ENCODE peak calls at places on chromosomes 6 and 20, in four cellular contexts. D is HCT116, W is GM23338, T is breast epithelium. J is an unnamed sample.
A peak's percentile ranks its signal among the peaks of the same experiment; 100 is the strongest.

GRCh38 chr20:33668087-33668790 is 1.5 kb downstream of the ACTL10 start:
- DNase-seq in D (no peak), W (peak; percentile 91), T (no peak), J (peak; percentile 91)

GRCh38 chr6:1482381-1483166 is 93.2 kb downstream of the FOXF2 start:
- DNase-seq in D (peak; percentile 19), W (no peak), T (no peak), J (no peak)

GRCh38 chr20:49356676-49357075 is 78.8 kb upstream of the ZNFX1 start:
- DNase-seq in D (no peak), W (no peak), T (no peak), J (no peak)

GRCh38 chr20:63315982-63316491 is 23.1 kb downstream of the COL20A1 start:
- DNase-seq in D (no peak), W (no peak), T (no peak), J (peak; percentile 54)

GRCh38 chr20:62523473-62524203 is 47.8 kb upstream of the GATA5 start:
- DNase-seq in D (peak; percentile 49), W (peak; percentile 69), T (no peak), J (no peak)

GRCh38 chr6:40822619-40823018 is 216.4 kb downstream of the UNC5CL start:
- DNase-seq in D (no peak), W (no peak), T (no peak), J (no peak)

GRCh38 chr20:914727-915498 is 1.2 kb downstream of the ANGPT4 start:
- DNase-seq in D (no peak), W (no peak), T (no peak), J (no peak)

GRCh38 chr6:132218063-132218696 is 183.1 kb downstream of the MOXD1 start:
- DNase-seq in D (peak; percentile 3), W (peak; percentile 25), T (no peak), J (no peak)

GRCh38 chr20:24701668-24702067 is 232.2 kb downstream of the SYNDIG1 start:
- DNase-seq in D (no peak), W (no peak), T (peak; percentile 3), J (no peak)

GRCh38 chr6:19434065-19434464 is 403.1 kb upstream of the ID4 start:
- DNase-seq in D (no peak), W (no peak), T (no peak), J (no peak)

GRCh38 chr6:166769648-166770047 is 142.6 kb upstream of the RPS6KA2 start:
- DNase-seq in D (no peak), W (no peak), T (no peak), J (peak; percentile 41)

GRCh38 chr6:125586074-125586473 is 163.4 kb upstream of the HEY2 start:
- DNase-seq in D (no peak), W (no peak), T (no peak), J (no peak)

GRCh38 chr6:12605888-12606345 is 110.7 kb upstream of the PHACTR1 start:
- DNase-seq in D (peak; percentile 65), W (peak; percentile 92), T (peak; percentile 40), J (no peak)

GRCh38 chr6:43720999-43721398 is 33.4 kb upstream of the MRPS18A start:
- DNase-seq in D (no peak), W (no peak), T (no peak), J (no peak)

GRCh38 chr20:52219441-52219840 is 27.9 kb upstream of the ZFP64 start:
- DNase-seq in D (no peak), W (peak; percentile 67), T (no peak), J (no peak)

GRCh38 chr6:72042088-72042487 is 155.7 kb downstream of the RIMS1 start:
- DNase-seq in D (no peak), W (no peak), T (no peak), J (no peak)

GRCh38 chr20:50578778-50579165 is 68.6 kb downstream of the PTPN1 start:
- DNase-seq in D (no peak), W (no peak), T (no peak), J (no peak)

GRCh38 chr6:134517145-134517658 is 199.3 kb upstream of the SGK1 start:
- DNase-seq in D (no peak), W (peak; percentile 56), T (peak; percentile 72), J (no peak)
- TF ChIP-seq POLR2AphosphoS5 in D (no peak), W (no peak), T (no peak), J (no peak)

GRCh38 chr6:42046491-42047219 is 3.7 kb upstream of the TAF8 start:
- DNase-seq in D (no peak), W (no peak), T (no peak), J (no peak)

GRCh38 chr6:42045538-42046460 is 4.5 kb upstream of the TAF8 start:
- DNase-seq in D (peak; percentile 33), W (peak; percentile 84), T (peak; percentile 98), J (peak; percentile 97)

GRCh38 chr6:42041131-42042055 is 8.9 kb upstream of the TAF8 start:
- DNase-seq in D (no peak), W (no peak), T (no peak), J (no peak)

GRCh38 chr6:42042108-42042507 is 8.2 kb upstream of the TAF8 start:
- DNase-seq in D (no peak), W (no peak), T (no peak), J (no peak)

GRCh38 chr6:42043787-42044475 is 6.4 kb upstream of the TAF8 start:
- DNase-seq in D (peak; percentile 62), W (peak; percentile 94), T (peak; percentile 80), J (peak; percentile 87)
- TF ChIP-seq POLR2AphosphoS5 in D (no peak), W (no peak), T (peak; percentile 68), J (no peak)

GRCh38 chr6:21986703-21987102 is 310.1 kb downstream of the PRL start:
- DNase-seq in D (no peak), W (no peak), T (no peak), J (no peak)

GRCh38 chr6:21985904-21986303 is 310.9 kb downstream of the PRL start:
- DNase-seq in D (no peak), W (no peak), T (no peak), J (no peak)

GRCh38 chr6:21984135-21984534 is 312.7 kb downstream of the PRL start:
- DNase-seq in D (no peak), W (no peak), T (no peak), J (no peak)

GRCh38 chr6:21984551-21984950 is 312.3 kb downstream of the PRL start:
- DNase-seq in D (no peak), W (no peak), T (no peak), J (no peak)

GRCh38 chr6:21987501-21987957 is 309.3 kb downstream of the PRL start:
- DNase-seq in D (peak; percentile 58), W (peak; percentile 66), T (peak; percentile 71), J (no peak)
- TF ChIP-seq POLR2AphosphoS5 in D (peak; percentile 51), W (no peak), T (no peak), J (no peak)

DNA sequence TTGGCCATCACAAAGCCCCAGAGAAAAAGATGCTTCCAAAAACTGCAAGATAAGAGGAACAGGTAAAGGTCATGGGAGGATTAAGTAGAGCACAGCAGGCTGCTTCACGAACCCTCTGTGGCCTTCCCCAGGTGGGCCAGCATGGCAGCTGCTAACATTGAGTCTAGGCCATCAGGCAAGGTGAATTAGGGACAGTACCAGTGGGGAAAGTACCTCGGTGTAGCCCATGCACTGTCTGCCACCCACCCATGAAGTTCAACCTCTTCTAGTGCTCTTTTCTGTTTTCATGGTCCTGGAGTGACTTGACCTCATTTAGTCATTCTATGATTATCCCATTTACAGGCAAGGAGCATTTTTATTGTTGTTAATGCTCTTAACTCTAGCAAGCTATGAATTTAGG is 108.6 kb upstream of the DUSP22 start:
- DNase-seq in D (no peak), W (no peak), T (no peak), J (no peak)
- TF ChIP-seq POLR2AphosphoS5 in D (no peak), W (no peak), T (no peak), J (no peak)

DNA sequence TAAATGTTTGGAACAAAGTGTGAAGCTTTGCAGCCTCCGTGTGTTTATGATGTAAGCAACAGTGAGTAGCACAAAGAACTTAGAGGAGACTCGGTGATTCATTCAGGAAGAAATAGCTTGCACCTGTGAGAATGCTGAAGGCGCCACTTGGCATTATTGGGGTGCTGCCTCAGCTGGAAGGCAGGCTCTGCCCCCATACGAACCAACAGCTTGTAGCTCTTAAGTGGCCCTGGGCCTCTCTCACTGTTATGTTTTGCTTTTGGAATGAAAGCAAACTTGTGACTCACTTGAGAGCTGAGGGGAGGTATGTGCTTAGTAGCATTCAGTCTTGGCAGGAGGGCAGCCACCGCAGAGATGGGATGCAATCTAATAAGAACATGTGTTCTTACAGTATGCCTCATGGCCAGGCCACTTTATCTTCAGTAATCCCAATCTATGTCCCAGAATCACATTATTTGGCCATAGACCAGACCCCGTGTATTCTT is 310.7 kb downstream of the EYA4 start:
- DNase-seq in D (no peak), W (no peak), T (no peak), J (no peak)
- TF ChIP-seq POLR2AphosphoS5 in D (no peak), W (no peak), T (no peak), J (no peak)

GRCh38 chr6:119127627-119128026 is 49.2 kb upstream of the FAM184A start:
- DNase-seq in D (no peak), W (no peak), T (no peak), J (no peak)

GRCh38 chr6:119128252-119128912 is 49.9 kb upstream of the FAM184A start:
- DNase-seq in D (no peak), W (no peak), T (no peak), J (no peak)

GRCh38 chr6:119129148-119129967 is 50.9 kb upstream of the FAM184A start:
- DNase-seq in D (peak; percentile 72), W (peak; percentile 87), T (no peak), J (no peak)

GRCh38 chr6:119132211-119133004 is 53.9 kb upstream of the FAM184A start:
- DNase-seq in D (no peak), W (no peak), T (no peak), J (no peak)

DNA sequence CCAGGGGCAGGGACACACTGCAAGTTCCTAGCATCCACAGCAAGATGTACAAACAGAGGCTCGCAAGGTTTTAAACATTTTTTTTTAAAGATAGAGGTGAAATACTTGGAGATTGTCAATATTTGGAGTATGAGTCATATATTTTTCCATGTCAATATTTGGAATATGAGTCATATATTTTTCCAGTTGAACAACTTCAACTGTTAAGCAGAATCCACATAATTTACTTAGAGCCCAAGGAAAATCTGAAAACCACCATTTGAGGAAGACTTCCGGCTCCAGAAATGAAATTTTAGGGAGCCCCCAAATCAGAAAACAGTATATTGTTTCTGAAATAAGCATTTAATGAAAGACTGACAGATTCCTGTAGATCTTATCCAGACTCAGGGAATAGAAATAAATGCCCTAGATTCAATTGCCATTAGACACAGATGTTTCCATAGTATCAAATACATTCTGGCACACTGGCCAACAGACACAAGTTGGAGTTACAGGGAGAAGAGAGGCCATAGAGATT is 51.6 kb upstream of the FAM184A start:
- DNase-seq in D (peak; percentile 74), W (no peak), T (no peak), J (no peak)
- TF ChIP-seq POLR2AphosphoS5 in D (peak; percentile 35), W (no peak), T (no peak), J (no peak)

GRCh38 chr6:31901415-31901952 is 402 bp downstream of the ZBTB12 start:
- DNase-seq in D (no peak), W (peak; percentile 63), T (peak; percentile 40), J (peak; percentile 84)
- TF ChIP-seq POLR2AphosphoS5 in D (no peak), W (peak; percentile 38), T (no peak), J (no peak)

GRCh38 chr6:110900028-110900598 is 25.5 kb downstream of the AMD1 start:
- DNase-seq in D (no peak), W (no peak), T (no peak), J (no peak)

GRCh38 chr6:110897433-110897832 is 22.8 kb downstream of the AMD1 start:
- DNase-seq in D (no peak), W (no peak), T (no peak), J (no peak)

GRCh38 chr6:110898111-110898510 is 23.5 kb downstream of the AMD1 start:
- DNase-seq in D (no peak), W (no peak), T (no peak), J (no peak)

GRCh38 chr6:110890288-110890687 is 15.7 kb downstream of the AMD1 start:
- DNase-seq in D (no peak), W (no peak), T (no peak), J (no peak)

GRCh38 chr6:110895907-110896608 is 21.5 kb downstream of the AMD1 start:
- DNase-seq in D (no peak), W (no peak), T (no peak), J (no peak)
- TF ChIP-seq POLR2AphosphoS5 in D (peak; percentile 3), W (no peak), T (no peak), J (no peak)

J was measured in suprapubic skin.